ENCODE peak calls at places on chromosomes 11 and 22, in four cellular contexts. P is A549, J is K562, V is HepG2. B is an unnamed sample.

GRCh38 chr11:75246006-75246672 is 5.6 kb downstream of the TPBGL start:
- DNase-seq in P (no peak), J (no peak), V (no peak), B (no peak)

GRCh38 chr11:80443177-80443576 is 1002.3 kb upstream of the TENM4 start:
- DNase-seq in P (no peak), V (no peak), J (no peak), B (no peak)

GRCh38 chr11:88051386-88051785 is 123.9 kb downstream of the RAB38 start:
- DNase-seq in J (no peak), V (peak; percentile 15), P (no peak), B (no peak)

GRCh38 chr11:15941206-15941770 is 415.1 kb downstream of the SOX6 start:
- DNase-seq in J (peak; percentile 95), P (no peak), V (no peak), B (peak; percentile 65)

GRCh38 chr11:124758355-124759267 is 3.5 kb downstream of the ESAM start:
- DNase-seq in J (peak; percentile 69), P (peak; percentile 77), V (peak; percentile 84), B (peak; percentile 70)

GRCh38 chr11:991711-992307 is 44.7 kb downstream of the MUC6 start:
- DNase-seq in J (no peak), V (no peak), P (no peak), B (no peak)

GRCh38 chr11:16125796-16126195 is 230.6 kb downstream of the SOX6 start:
- DNase-seq in J (no peak), P (no peak), V (no peak), B (no peak)

GRCh38 chr11:127345819-127346459 is 345.4 kb upstream of the KIRREL3 start:
- DNase-seq in P (peak; percentile 25), V (peak; percentile 13), J (peak; percentile 20), B (peak; percentile 69)

GRCh38 chr22:20653012-20653794 is 120.7 kb upstream of the SERPIND1 start:
- DNase-seq in V (no peak), P (no peak), J (peak; percentile 20), B (peak; percentile 26)

GRCh38 chr11:93662177-93662575 is 694 bp downstream of the CEP295 start:
- DNase-seq in P (no peak), V (no peak), J (no peak), B (no peak)

GRCh38 chr22:23012081-23012622 is 58.2 kb upstream of the GNAZ start:
- DNase-seq in J (peak; percentile 40), P (no peak), V (no peak), B (no peak)

GRCh38 chr22:41175546-41175945 is 29.6 kb upstream of the L3MBTL2 start:
- DNase-seq in P (no peak), V (no peak), J (no peak), B (no peak)

GRCh38 chr22:40853961-40854360 is 2.5 kb downstream of the ST13 start:
- DNase-seq in J (no peak), V (no peak), P (no peak), B (no peak)

GRCh38 chr11:84019576-84020194 is 733.5 kb upstream of the CCDC90B start:
- DNase-seq in V (no peak), P (no peak), J (no peak), B (no peak)

GRCh38 chr11:63668396-63668795 is 2.8 kb downstream of the ATL3 start:
- DNase-seq in J (no peak), P (no peak), V (no peak), B (no peak)

GRCh38 chr22:49904040-49904369 is 14.2 kb downstream of the ALG12 start:
- DNase-seq in P (no peak), J (no peak), V (no peak), B (no peak)

GRCh38 chr11:587978-588380 is 11.7 kb downstream of the PHRF1 start:
- DNase-seq in P (peak; percentile 54), V (peak; percentile 96), J (peak; percentile 57), B (no peak)

GRCh38 chr11:97140885-97141494 is 751.2 kb downstream of the JRKL start:
- DNase-seq in P (no peak), J (no peak), V (peak; percentile 16), B (no peak)

GRCh38 chr11:13107544-13108044 is 98.5 kb downstream of the RASSF10 start:
- DNase-seq in V (no peak), P (no peak), J (no peak), B (no peak)

GRCh38 chr11:2748061-2748813 is 48.4 kb upstream of the KCNQ1OT1 start:
- DNase-seq in J (no peak), P (no peak), V (no peak), B (no peak)

GRCh38 chr11:17351510-17352176 is at the start of gene NCR3LG1:
- DNase-seq in V (peak; percentile 46), P (peak; percentile 38), J (peak; percentile 77), B (peak; percentile 71)

GRCh38 chr11:72762641-72763304 is 10.6 kb upstream of the ARAP1 start:
- DNase-seq in J (no peak), V (no peak), P (no peak), B (no peak)

GRCh38 chr11:75165721-75166120 is 14.8 kb downstream of the SLCO2B1 start:
- DNase-seq in V (no peak), P (no peak), J (no peak), B (no peak)

GRCh38 chr11:113722221-113722620 is 16.1 kb upstream of the TMPRSS5 start:
- DNase-seq in V (no peak), J (no peak), P (no peak), B (no peak)

GRCh38 chr11:134020598-134020997 is 48.3 kb upstream of the JAM3 start:
- DNase-seq in P (no peak), J (no peak), V (no peak), B (no peak)

GRCh38 chr11:88555829-88556202 is 218.3 kb upstream of the CTSC start:
- DNase-seq in P (no peak), J (no peak), V (no peak), B (no peak)

GRCh38 chr11:84333196-84333595 is 1047.0 kb upstream of the CCDC90B start:
- DNase-seq in V (no peak), P (no peak), J (no peak), B (no peak)

GRCh38 chr22:45993841-45994240 is 16.9 kb upstream of the WNT7B start:
- DNase-seq in V (no peak), J (no peak), P (no peak), B (no peak)

GRCh38 chr11:6498121-6498520 is 1.0 kb downstream of the DNHD1 start:
- DNase-seq in V (no peak), P (no peak), J (no peak), B (no peak)

GRCh38 chr11:37442576-37442975 is 844.5 kb upstream of the RAG2 start:
- DNase-seq in P (no peak), V (no peak), J (no peak), B (no peak)

GRCh38 chr11:46649180-46649738 is 31.9 kb downstream of the ATG13 start:
- DNase-seq in J (no peak), P (no peak), V (peak; percentile 37), B (no peak)

GRCh38 chr11:109350091-109350490 is 71.9 kb upstream of the C11orf87 start:
- DNase-seq in J (no peak), V (no peak), P (no peak), B (no peak)

GRCh38 chr11:115580927-115581680 is 76.9 kb upstream of the CADM1 start:
- DNase-seq in V (no peak), P (no peak), J (no peak), B (no peak)

GRCh38 chr11:106344392-106344791 is 266.9 kb downstream of the AASDHPPT start:
- DNase-seq in P (no peak), J (no peak), V (no peak), B (no peak)

GRCh38 chr11:18834754-18835466 is 43.3 kb upstream of the PTPN5 start:
- DNase-seq in P (no peak), V (no peak), J (no peak), B (no peak)

GRCh38 chr22:48333816-48334735 is 1493.6 kb downstream of the BRD1 start:
- DNase-seq in V (no peak), J (no peak), P (no peak), B (no peak)

GRCh38 chr22:48335442-48336139 is 1492.1 kb downstream of the BRD1 start:
- DNase-seq in P (no peak), J (no peak), V (no peak), B (no peak)

GRCh38 chr22:48337957-48338792 is 1489.5 kb downstream of the BRD1 start:
- DNase-seq in J (no peak), V (no peak), P (no peak), B (no peak)

GRCh38 chr22:48334971-48335370 is 1492.7 kb downstream of the BRD1 start:
- DNase-seq in P (no peak), V (no peak), J (no peak), B (no peak)

DNA sequence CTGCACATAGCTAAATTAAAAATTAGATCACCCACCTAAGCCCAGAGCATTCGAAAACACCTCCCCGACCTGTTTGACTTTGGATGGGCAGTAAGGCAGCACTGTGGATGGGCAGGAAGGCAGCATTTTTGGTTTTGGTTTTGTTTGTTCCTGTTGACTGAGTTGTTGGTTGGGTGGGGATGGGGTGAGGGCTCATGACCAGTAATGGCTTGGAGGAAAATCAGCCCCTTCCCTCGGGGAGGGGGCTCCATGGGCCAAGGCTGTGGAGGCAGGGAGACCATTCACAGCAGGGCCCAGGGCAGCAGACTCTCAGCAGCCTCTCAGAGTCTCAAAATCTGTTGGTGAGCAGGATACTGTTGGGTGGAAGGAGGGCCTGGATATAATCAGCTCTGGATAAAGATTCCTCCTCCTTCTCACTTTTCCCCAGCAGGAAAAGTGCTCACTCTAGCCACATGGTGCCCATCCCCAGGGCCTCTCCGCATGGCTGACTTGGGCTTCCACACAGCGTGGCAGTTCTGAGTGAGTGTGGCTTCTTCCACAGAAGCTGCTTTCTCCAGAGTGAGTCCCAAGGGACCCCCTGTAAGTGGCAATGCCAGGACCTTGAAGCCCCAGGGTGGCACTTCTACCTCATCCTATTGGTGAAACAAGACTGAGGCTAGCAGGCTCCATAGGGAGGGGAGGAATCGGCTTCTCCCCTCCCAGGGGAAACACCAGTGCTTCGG is 1491.2 kb downstream of the BRD1 start:
- DNase-seq in P (no peak), V (no peak), J (no peak), B (no peak)
- H3K4me3 ChIP-seq in P (no peak overlapping the region), V (no peak overlapping the region), J (no peak overlapping the region), B (no peak overlapping the region)

GRCh38 chr11:111220716-111221115 is 24.8 kb upstream of the POU2AF2 start:
- DNase-seq in J (no peak), P (no peak), V (no peak), B (no peak)
- TF ChIP-seq RNF2 in J (no peak), P (no peak), V (no peak), B (no peak)

DNA sequence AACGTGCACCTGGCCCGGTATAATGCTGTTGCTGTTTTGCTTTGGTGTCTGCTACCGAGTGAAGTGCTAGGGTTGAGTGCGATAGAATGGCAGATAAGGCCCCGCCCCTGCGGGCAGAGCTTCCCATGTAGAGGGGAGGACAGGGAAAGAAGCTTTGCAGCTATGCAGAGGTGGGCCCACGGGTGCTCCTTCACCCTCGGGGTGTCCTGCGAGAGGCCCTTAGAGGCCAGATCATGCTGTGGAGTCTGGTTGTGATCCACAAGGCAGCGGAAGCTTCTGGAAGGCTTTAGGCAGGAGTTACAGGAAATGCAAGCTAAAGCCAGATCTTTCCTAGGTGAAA is 3.2 kb downstream of the LRP5 start:
- DNase-seq in P (no peak), J (peak; percentile 50), V (no peak), B (no peak)
- H3K4me3 ChIP-seq in P (no peak overlapping the region), J (peak overlapping the region; percentile 82), V (peak overlapping the region; percentile 36), B (no peak overlapping the region)

GRCh38 chr11:116868066-116868465 is 30.6 kb upstream of the APOA1 start:
- DNase-seq in J (no peak), V (no peak), P (no peak), B (no peak)

GRCh38 chr11:116867619-116868018 is 30.2 kb upstream of the APOA1 start:
- DNase-seq in V (no peak), P (no peak), J (no peak), B (no peak)

GRCh38 chr11:116869610-116870009 is 32.2 kb upstream of the APOA1 start:
- DNase-seq in P (no peak), V (peak; percentile 52), J (no peak), B (no peak)

GRCh38 chr11:116871248-116871647 is 33.8 kb upstream of the APOA1 start:
- DNase-seq in P (no peak), V (no peak), J (no peak), B (no peak)

GRCh38 chr11:116870054-116870453 is 32.6 kb upstream of the APOA1 start:
- DNase-seq in P (no peak), V (no peak), J (no peak), B (no peak)
- TF ChIP-seq RNF2 in P (no peak), V (no peak), J (no peak), B (no peak)